ENCODE peak calls at places on chromosomes 11 and 22, in ten cellular contexts. W is brain microvascular endothelial cell; F is CD4-positive, alpha-beta T cell; G is cardiac muscle cell; U is body of pancreas; T is cardiac fibroblast; C is mesothelial cell of epicardium; K is AG09319; R is spleen; X is left lung. D is an unnamed sample.

GRCh38 chr22:24190566-24191208 is 9.4 kb downstream of the SUSD2 start:
- DNase-seq in C (no peak), T (no peak), K (no peak), U (no peak), G (no peak), R (no peak), X (no peak), W (no peak), F (no peak), D (no peak)

GRCh38 chr11:93032580-93032979 is 63.1 kb downstream of the MTNR1B start:
- DNase-seq in U (no peak), W (no peak), R (no peak), F (no peak), G (no peak), T (no peak), C (no peak), X (no peak), K (no peak), D (no peak)

GRCh38 chr22:47681766-47682165 is 919.3 kb downstream of the TBC1D22A start:
- DNase-seq in X (no peak), T (no peak), F (no peak), K (no peak), W (no peak), R (no peak), C (no peak), U (no peak), G (no peak), D (no peak)

GRCh38 chr11:117621226-117621625 is 175.8 kb downstream of the DSCAML1 start:
- DNase-seq in G (no peak), W (peak; percentile 48), F (no peak), K (no peak), T (peak; percentile 45), U (no peak), C (no peak), X (no peak), R (no peak), D (no peak)

GRCh38 chr11:122137081-122137793 is 21.2 kb upstream of the BLID start:
- DNase-seq in K (peak; percentile 75), T (peak; percentile 94), F (no peak), X (no peak), W (peak; percentile 67), R (no peak), U (no peak), C (no peak), G (no peak), D (no peak)

GRCh38 chr22:17060126-17060525 is 24.7 kb upstream of the IL17RA start:
- DNase-seq in R (no peak), C (no peak), G (no peak), W (no peak), K (no peak), T (no peak), U (no peak), F (no peak), X (no peak), D (no peak)

GRCh38 chr11:78791964-78792363 is 217.3 kb upstream of the NARS2 start:
- DNase-seq in C (no peak), U (no peak), R (no peak), F (no peak), T (no peak), X (no peak), W (no peak), G (no peak), K (no peak), D (no peak)

GRCh38 chr11:68313574-68314202 is 1.3 kb downstream of the LRP5 start:
- DNase-seq in R (no peak), K (peak; percentile 52), T (peak; percentile 32), X (no peak), F (no peak), C (no peak), G (peak; percentile 49), W (peak; percentile 6), U (no peak), D (no peak)

GRCh38 chr11:78325274-78325781 is 92.3 kb downstream of the GAB2 start:
- DNase-seq in G (no peak), R (no peak), F (no peak), T (no peak), U (no peak), X (no peak), W (no peak), C (no peak), K (no peak), D (no peak)

GRCh38 chr11:118635237-118635591 is 27.8 kb downstream of the PHLDB1 start:
- DNase-seq in F (no peak), G (peak; percentile 39), U (no peak), T (no peak), X (peak; percentile 64), C (no peak), K (no peak), R (no peak), W (no peak), D (no peak)

GRCh38 chr11:72058416-72059034 is 21.8 kb downstream of the NUMA1 start:
- DNase-seq in U (no peak), T (peak; percentile 52), W (peak; percentile 41), R (no peak), G (no peak), X (no peak), F (no peak), K (no peak), C (no peak), D (no peak)

GRCh38 chr22:33652596-33652995 is 267.7 kb downstream of the LARGE1 start:
- DNase-seq in G (no peak), F (no peak), R (no peak), C (no peak), T (no peak), U (no peak), K (no peak), W (peak; percentile 1), X (no peak), D (no peak)

GRCh38 chr11:1240771-1241170 is 17.9 kb downstream of the MUC5B start:
- DNase-seq in W (no peak), R (no peak), X (no peak), K (no peak), G (no peak), T (no peak), F (no peak), C (no peak), U (no peak), D (no peak)

GRCh38 chr11:1237128-1237580 is 14.3 kb downstream of the MUC5B start:
- DNase-seq in F (no peak), K (no peak), X (peak; percentile 47), G (no peak), U (no peak), R (peak; percentile 58), T (no peak), W (no peak), C (no peak), D (no peak)

GRCh38 chr11:1237851-1238250 is 15.0 kb downstream of the MUC5B start:
- DNase-seq in U (no peak), K (no peak), W (no peak), R (no peak), X (peak; percentile 70), G (no peak), C (no peak), F (no peak), T (no peak), D (no peak)

GRCh38 chr11:1239596-1240205 is 16.8 kb downstream of the MUC5B start:
- DNase-seq in F (no peak), T (no peak), G (no peak), C (no peak), K (no peak), W (no peak), X (no peak), U (no peak), R (no peak), D (no peak)

DNA sequence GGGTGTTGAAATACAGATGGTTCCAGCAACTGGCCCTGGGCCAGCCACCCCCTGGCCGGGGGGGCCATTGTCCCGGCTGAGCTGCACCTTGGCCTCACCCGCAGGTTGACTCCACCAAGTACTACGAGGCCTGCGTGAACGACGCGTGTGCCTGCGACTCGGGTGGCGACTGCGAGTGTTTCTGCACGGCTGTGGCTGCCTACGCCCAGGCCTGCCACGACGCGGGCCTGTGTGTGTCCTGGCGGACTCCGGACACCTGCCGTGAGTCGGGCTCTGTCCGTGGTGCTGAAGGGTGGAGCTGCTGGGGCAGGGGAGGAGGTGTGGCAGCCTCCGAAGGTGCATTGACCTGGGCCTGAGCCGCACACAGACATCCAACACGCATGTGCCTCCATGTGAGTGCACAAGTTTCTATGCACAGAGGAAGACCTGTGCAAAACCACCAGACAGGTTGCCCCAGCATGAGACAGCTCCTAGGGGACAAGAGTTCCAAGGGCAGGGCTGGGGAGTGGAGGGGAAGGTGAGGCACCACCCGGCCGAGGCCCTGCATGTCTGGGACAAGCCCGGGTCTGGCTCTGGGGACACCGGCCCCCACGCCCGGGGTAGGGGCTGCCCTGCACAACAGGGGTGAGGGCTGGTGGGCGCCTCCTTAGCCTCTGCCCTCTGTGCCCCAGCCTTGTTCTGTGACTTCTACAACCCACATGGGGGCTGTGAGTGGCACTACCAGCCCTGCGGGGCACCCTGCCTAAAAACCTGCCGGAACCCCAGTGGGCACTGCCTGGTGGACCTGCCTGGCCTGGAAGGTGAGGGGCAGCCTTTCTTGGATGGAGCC is 16.1 kb downstream of the MUC5B start:
- DNase-seq in K (no peak), X (no peak), F (no peak), R (no peak), C (no peak), W (no peak), T (no peak), G (peak; percentile 77), U (peak; percentile 66), D (no peak)
- TF ChIP-seq CTCF in K (no peak), X (no peak), F (no peak), R (no peak), C (no peak), W (no peak), T (no peak), G (no peak), U (no peak), D (no peak)

DNA sequence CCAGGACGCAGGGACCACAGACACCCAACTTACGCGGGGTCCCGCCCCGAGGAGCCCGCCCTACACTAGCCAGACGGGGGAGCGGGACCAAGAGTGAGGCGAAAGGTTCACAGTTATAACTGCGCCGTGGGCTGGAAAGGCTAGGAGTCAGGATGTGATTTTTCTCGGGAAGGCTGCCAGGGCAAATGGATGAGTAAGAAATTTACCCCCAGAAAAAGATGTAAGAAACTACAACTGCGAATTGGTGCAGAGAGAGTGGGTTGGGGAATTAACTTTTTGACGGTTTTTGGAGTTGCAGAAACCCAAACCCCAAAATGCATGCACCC is 1.3 kb downstream of the TSPAN18 start:
- DNase-seq in X (no peak), G (no peak), K (no peak), C (no peak), W (no peak), R (no peak), T (no peak), U (no peak), F (no peak), D (no peak)
- TF ChIP-seq CTCF in X (no peak), G (no peak), K (no peak), C (peak; percentile 44), W (no peak), R (peak; percentile 3), T (no peak), U (no peak), F (peak; percentile 48), D (no peak)

GRCh38 chr11:12678092-12678491 is 3.9 kb downstream of the TEAD1 start:
- DNase-seq in W (no peak), G (no peak), F (no peak), U (no peak), K (no peak), R (no peak), C (no peak), X (no peak), T (no peak), D (no peak)
- TF ChIP-seq CTCF in W (no peak), G (no peak), F (no peak), U (no peak), K (no peak), R (no peak), C (no peak), X (no peak), T (no peak), D (no peak)

GRCh38 chr22:42880815-42881214 is 23.7 kb upstream of the ARFGAP3 start:
- DNase-seq in X (no peak), W (no peak), U (peak; percentile 66), K (no peak), F (no peak), R (no peak), T (no peak), C (no peak), G (no peak), D (no peak)
- TF ChIP-seq CTCF in X (no peak), W (peak; percentile 54), U (peak; percentile 45), K (peak; percentile 14), F (no peak), R (no peak), T (peak; percentile 18), C (no peak), G (peak; percentile 12), D (no peak)

D was measured in activated B cell treated with CpG ODN at 0.5 μM for 24 hours.